ENCODE peak calls at places on chromosomes 1 and 21, in four cellular contexts. R is HCT116, S is K562, E is HepG2. F is an unnamed sample.

GRCh38 chr1:78491311-78492071 is 717 bp downstream of the PTGFR start:
- DNase-seq in R (no peak), S (no peak), E (no peak), F (no peak)

GRCh38 chr21:39595465-39595864 is 17.3 kb upstream of the B3GALT5 start:
- DNase-seq in R (no peak), S (no peak), E (no peak), F (no peak)

GRCh38 chr1:17731460-17731859 is 23.7 kb upstream of the ACTL8 start:
- DNase-seq in R (no peak), S (no peak), E (no peak), F (no peak)

GRCh38 chr1:16095447-16095846 is 22.0 kb upstream of the FAM131C start:
- DNase-seq in R (no peak), S (no peak), E (no peak), F (no peak)

GRCh38 chr1:243420968-243421675 is 165.3 kb downstream of the SDCCAG8 start:
- DNase-seq in R (no peak), S (no peak), E (no peak), F (no peak)

GRCh38 chr1:168428063-168428731 is 115.6 kb downstream of the XCL2 start:
- DNase-seq in R (no peak), S (no peak), E (no peak), F (no peak)

GRCh38 chr1:2205191-2205952 is 10.8 kb upstream of the FAAP20 start:
- DNase-seq in R (peak), S (no peak), E (peak), F (no peak)

GRCh38 chr1:214637722-214638473 is 34.9 kb downstream of the CENPF start:
- DNase-seq in R (peak), S (peak), E (peak), F (no peak)

GRCh38 chr1:245256528-245256927 is 101.7 kb downstream of the KIF26B start:
- DNase-seq in R (no peak), S (no peak), E (no peak), F (no peak)

GRCh38 chr1:22273686-22274681 is 131.1 kb upstream of the WNT4 start:
- DNase-seq in R (no peak), S (no peak), E (no peak), F (no peak)

GRCh38 chr21:30129246-30129645 is 37.4 kb downstream of the CLDN17 start:
- DNase-seq in R (no peak), S (no peak), E (no peak), F (no peak)

GRCh38 chr1:116741781-116742565 is 12.3 kb upstream of the CD2 start:
- DNase-seq in R (no peak), S (no peak), E (no peak), F (no peak)

GRCh38 chr1:161185282-161185682 is 8.0 kb upstream of the B4GALT3 start:
- DNase-seq in R (no peak), S (no peak), E (no peak), F (no peak)

DNA sequence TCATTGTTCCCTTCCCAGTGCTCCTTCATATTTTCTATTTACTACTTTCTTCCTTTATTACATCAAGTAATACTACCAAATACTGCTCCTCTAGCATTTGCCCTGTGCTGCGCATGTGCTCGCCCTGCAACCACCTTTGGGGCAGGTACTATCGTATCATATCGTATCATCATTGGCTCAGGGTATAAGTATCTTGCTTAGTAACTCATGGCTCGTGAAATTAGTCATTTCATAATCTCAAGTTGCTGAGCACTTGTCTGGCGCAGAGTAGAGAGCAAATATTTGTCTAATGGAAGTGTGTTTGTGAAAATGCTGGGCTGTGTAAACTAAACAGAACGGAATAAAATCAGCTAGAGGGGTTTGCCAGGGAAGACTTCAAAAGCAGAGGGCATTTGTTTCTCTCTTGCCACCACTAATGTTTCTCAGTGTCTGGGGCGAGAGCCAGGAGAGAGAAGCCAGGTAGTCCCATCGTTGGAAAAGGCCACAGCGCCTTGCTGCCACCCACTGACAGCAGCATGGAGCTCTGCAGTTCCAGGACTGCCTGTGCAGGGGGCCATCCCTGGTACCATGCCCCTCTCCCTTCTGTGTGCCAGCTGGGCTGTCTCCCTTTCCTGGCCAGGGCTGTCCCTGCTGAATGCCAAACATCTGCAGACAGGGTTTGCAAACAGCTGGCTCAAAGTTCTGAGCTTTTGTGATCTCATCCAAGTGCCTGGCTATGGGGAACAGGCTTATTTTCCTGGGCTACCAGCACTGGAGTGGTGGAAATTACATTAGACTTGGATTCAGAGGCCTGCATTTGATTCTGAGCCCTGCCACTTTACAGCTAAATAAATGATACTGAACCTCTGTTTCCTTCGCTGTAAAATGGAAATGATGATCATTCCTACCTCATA is 19.9 kb upstream of the CPT2 start:
- DNase-seq in R (no peak), S (no peak), E (no peak), F (no peak)
- H3K27ac ChIP-seq in R (no peak), S (no peak), E (no peak), F (peak)

GRCh38 chr1:115655307-115655664 is 13.5 kb downstream of the VANGL1 start:
- DNase-seq in R (no peak), S (no peak), E (no peak), F (no peak)

GRCh38 chr1:115654663-115655306 is 13.0 kb downstream of the VANGL1 start:
- DNase-seq in R (no peak), S (no peak), E (no peak), F (no peak)

GRCh38 chr1:115658646-115659045 is 16.9 kb downstream of the VANGL1 start:
- DNase-seq in R (no peak), S (no peak), E (no peak), F (no peak)

GRCh38 chr1:115655916-115656315 is 14.1 kb downstream of the VANGL1 start:
- DNase-seq in R (no peak), S (no peak), E (no peak), F (no peak)

GRCh38 chr1:115656461-115657077 is 14.8 kb downstream of the VANGL1 start:
- DNase-seq in R (no peak), S (no peak), E (no peak), F (no peak)
- TF ChIP-seq TCF7L2 in R (no peak), S (no peak), E (no peak), F (no peak)

DNA sequence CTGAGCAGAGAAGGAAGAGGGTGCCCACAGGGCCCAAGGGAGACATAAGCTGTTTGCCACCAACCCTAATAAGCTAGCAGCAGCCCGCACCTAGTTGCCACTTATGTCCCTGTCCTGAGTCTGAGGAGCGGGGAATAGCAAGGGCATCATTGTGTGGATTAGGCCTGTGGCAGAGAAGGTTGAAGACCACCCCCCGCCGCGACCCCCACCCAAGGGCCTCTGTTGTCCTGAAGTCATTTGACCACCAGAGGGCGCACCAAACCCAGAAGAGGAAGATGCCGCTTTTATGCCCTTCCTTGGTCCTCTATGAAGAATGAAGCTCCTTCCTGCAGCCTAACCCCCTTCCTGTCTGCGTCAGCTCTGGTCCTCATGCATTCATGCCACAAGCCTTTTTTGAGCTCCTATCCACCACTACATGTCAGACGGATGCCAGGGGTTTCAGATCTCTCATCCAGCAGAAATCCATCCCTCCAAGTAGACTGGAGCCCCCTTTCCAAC is 16.6 kb downstream of the RHBG start:
- DNase-seq in R (peak), S (peak), E (peak), F (peak)
- H3K27ac ChIP-seq in R (no peak), S (no peak), E (no peak), F (no peak)

DNA sequence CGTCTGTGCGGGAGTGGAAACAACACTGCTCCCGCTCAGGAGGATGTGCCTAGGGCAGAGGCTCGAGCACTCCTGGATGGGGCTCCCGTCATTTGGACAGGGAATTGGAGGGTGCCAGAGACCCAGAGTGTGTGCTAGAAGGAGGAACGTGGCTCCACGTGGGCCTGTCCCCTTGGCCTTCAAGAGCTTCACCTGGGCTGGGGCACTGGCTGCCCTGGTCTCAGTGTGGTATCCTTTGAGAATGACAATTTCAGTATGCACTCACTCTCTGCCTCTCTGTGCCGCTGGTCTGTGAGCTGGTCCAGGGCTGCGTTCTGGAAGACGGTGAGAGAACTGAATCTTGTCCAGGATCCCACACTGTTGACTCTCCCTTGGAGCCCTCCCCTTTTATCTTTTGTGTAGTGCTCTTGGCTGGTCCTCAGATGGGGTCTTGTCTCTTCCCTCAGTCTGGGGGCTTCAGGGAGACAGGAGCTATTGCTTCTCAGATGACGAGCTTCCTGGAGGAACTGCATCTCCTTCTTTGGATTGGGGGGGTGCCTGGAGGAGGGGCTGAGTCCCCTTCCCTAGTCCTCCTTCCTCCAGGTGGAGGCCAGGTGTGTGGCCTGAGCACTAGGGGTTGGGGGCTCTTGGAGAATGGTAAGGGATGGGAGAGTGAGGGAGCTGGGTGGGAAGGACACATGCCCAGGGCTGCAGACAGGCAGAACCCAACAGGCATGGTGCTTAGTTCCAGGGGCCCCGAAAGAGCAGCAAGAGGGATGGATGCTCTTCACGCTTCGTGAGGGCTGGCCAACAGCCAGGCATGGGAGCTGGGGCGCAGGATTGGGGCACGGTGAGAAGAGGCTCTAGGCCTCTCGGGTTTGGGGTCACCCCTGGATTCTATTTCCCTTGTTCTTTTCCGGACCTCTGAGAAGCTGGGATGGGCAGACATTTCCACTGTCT is 14.8 kb upstream of the ETV3L start:
- DNase-seq in R (no peak), S (no peak), E (no peak), F (no peak)
- TF ChIP-seq TCF7L2 in R (no peak), S (no peak), E (no peak), F (no peak)

DNA sequence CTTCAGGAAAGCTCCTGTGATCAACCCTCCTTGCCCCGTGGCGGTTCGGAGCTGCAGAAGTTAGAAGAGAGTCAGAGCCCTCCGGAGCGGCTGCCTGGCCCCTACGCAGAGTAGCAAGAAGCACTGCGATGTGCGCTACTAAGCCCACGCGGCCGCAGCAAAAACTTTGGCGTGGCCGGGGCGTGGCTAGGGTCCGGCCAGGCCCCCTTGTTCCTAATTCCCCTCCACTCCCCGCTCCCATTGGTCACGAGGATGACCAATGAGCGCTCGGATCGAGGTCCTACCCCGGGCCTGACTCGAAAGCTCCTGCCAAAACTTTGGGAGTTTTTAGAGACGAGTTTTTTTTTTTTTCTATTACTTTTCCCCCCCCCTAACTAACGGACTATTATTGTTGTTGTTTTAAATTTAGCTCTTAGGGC is at the start of gene HLX:
- DNase-seq in R (peak), S (peak), E (no peak), F (peak)
- H3K27ac ChIP-seq in R (peak), S (peak), E (no peak), F (no peak)

DNA sequence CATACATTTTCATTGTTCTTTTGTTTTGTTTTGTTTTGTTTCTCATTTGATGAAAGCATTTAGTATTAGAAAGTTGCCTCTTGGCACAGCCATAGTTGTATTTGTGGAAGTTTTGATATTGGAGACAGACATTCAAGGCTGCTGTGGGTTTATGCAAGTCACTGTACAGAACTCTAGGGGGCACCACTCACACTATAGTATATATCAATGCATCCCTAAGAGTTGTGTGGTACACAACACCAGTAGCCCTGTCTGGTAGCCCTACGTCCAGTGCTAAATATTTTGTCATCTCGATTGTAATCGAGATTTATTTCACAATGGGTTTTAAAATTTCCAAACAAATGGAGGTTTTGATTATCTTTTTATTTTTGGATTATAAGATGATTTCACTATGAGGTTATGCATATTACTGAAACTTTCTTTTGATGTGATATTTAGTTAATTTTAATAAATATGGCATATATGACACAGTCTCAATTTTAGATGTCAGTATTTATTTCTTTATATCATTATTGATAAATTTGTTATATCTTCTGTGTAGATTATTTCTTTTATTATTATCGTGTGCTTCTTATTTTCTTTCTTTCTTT is 112.2 kb downstream of the NR5A2 start:
- DNase-seq in R (peak), S (peak), E (peak), F (peak)
- TF ChIP-seq TCF7L2 in R (no peak), S (no peak), E (no peak), F (no peak)

GRCh38 chr1:203025721-203026665 is at the start of gene PPFIA4:
- DNase-seq in R (peak), S (peak), E (no peak), F (peak)
- H3K27ac ChIP-seq in R (peak), S (peak), E (no peak), F (peak)